ENCODE peak calls at places on chromosomes 3 and 15, in five cellular contexts. B is WTC11, J is iPS-NIHi11, X is right atrium auricular region, C is posterior cingulate gyrus. V is an unnamed sample.

GRCh38 chr15:81160312-81161214 is 26.5 kb downstream of the CFAP161 start:
- DNase-seq in B (no peak), J (no peak), X (peak), C (no peak), V (no peak)

GRCh38 chr3:105904683-105905320 is 36.0 kb upstream of the CBLB start:
- DNase-seq in B (no peak), J (no peak), X (no peak), C (no peak), V (no peak)

GRCh38 chr3:13762931-13763330 is 116.9 kb downstream of the WNT7A start:
- DNase-seq in B (no peak), J (no peak), X (peak), C (no peak), V (no peak)

GRCh38 chr3:85387913-85388510 is 429.2 kb downstream of the CADM2 start:
- DNase-seq in B (no peak), J (no peak), X (no peak), C (peak), V (no peak)

GRCh38 chr15:89475688-89476087 is 20.7 kb downstream of the RHCG start:
- DNase-seq in B (no peak), J (no peak), X (no peak), C (no peak), V (no peak)

GRCh38 chr3:33438284-33438668 is 1.9 kb downstream of the UBP1 start:
- DNase-seq in B (no peak), J (no peak), X (no peak), C (no peak), V (no peak)

GRCh38 chr15:67117356-67117755 is 52.0 kb downstream of the SMAD3 start:
- DNase-seq in B (no peak), J (no peak), X (no peak), C (no peak), V (no peak)

GRCh38 chr15:90512281-90512680 is 17.4 kb upstream of the CRTC3 start:
- DNase-seq in B (no peak), J (no peak), X (no peak), C (no peak), V (no peak)

GRCh38 chr15:82850242-82850591 is 40.8 kb downstream of the WHAMM start:
- DNase-seq in B (no peak), J (peak), X (peak), C (peak), V (no peak)

GRCh38 chr15:58043192-58043903 is 22.2 kb downstream of the ALDH1A2 start:
- DNase-seq in B (peak), J (no peak), X (no peak), C (no peak), V (no peak)

GRCh38 chr3:182092662-182093262 is 381.0 kb downstream of the SOX2 start:
- DNase-seq in B (no peak), J (peak), X (no peak), C (peak), V (peak)

GRCh38 chr3:13501527-13501926 is 21.4 kb downstream of the HDAC11 start:
- DNase-seq in B (no peak), J (no peak), X (no peak), C (peak), V (no peak)

GRCh38 chr15:31399544-31400171 is 73.0 kb downstream of the KLF13 start:
- DNase-seq in B (no peak), J (no peak), X (no peak), C (no peak), V (no peak)

GRCh38 chr15:35925634-35926380 is 379.8 kb upstream of the DPH6 start:
- DNase-seq in B (no peak), J (no peak), X (no peak), C (no peak), V (no peak)

GRCh38 chr3:30435950-30436349 is 170.5 kb upstream of the TGFBR2 start:
- DNase-seq in B (no peak), J (no peak), X (no peak), C (no peak), V (no peak)

GRCh38 chr3:108404409-108404808 is 106.0 kb downstream of the MYH15 start:
- DNase-seq in B (no peak), J (no peak), X (no peak), C (no peak), V (no peak)

GRCh38 chr15:52018244-52018643 is 775 bp upstream of the MAPK6 start:
- DNase-seq in B (no peak), J (no peak), X (no peak), C (no peak), V (no peak)

GRCh38 chr3:108153451-108153981 is 62.7 kb upstream of the CD47 start:
- DNase-seq in B (peak), J (peak), X (no peak), C (no peak), V (peak)

GRCh38 chr3:84967767-84968581 is 9.2 kb downstream of the CADM2 start:
- DNase-seq in B (no peak), J (peak), X (no peak), C (peak), V (peak)

GRCh38 chr3:133940536-133940935 is 44.9 kb upstream of the RAB6B start:
- DNase-seq in B (no peak), J (no peak), X (no peak), C (no peak), V (no peak)

GRCh38 chr3:14397531-14397930 is 4.9 kb upstream of the SLC6A6 start:
- DNase-seq in B (no peak), J (no peak), X (no peak), C (no peak), V (no peak)

GRCh38 chr15:89203705-89204273 is 17.6 kb downstream of the RLBP1 start:
- DNase-seq in B (no peak), J (no peak), X (no peak), C (peak), V (no peak)

V was measured in NT2/D1.